ENCODE peak calls at places on chromosomes 13 and 19, in seven cellular contexts. X, W, D, G, E, R and C are unnamed samples.
A peak's percentile ranks its signal among the peaks of the same experiment; 100 is the strongest.

GRCh38 chr13:106873810-106874209 is 305.9 kb upstream of the ARGLU1 start:
- DNase-seq in W (no peak), G (no peak), R (no peak), X (no peak), D (no peak), E (no peak), C (no peak)

GRCh38 chr19:2392366-2392765 is 32.3 kb downstream of the TMPRSS9 start:
- DNase-seq in E (no peak), R (no peak), D (no peak), G (no peak), W (no peak), X (no peak), C (no peak)

GRCh38 chr13:36891752-36892151 is 28.3 kb downstream of the SMAD9 start:
- DNase-seq in X (no peak), R (no peak), W (no peak), G (no peak), D (peak; percentile 49), E (no peak), C (no peak)

GRCh38 chr13:110250258-110250891 is 56.6 kb downstream of the COL4A1 start:
- DNase-seq in E (no peak), W (peak; percentile 59), X (peak; percentile 89), G (no peak), D (peak; percentile 73), R (no peak), C (peak; percentile 80)

GRCh38 chr19:58346961-58347929 is 6.0 kb downstream of the A1BG start:
- DNase-seq in W (peak; percentile 26), X (peak; percentile 73), D (peak; percentile 54), E (peak; percentile 69), R (peak; percentile 84), G (peak; percentile 34), C (peak; percentile 32)

GRCh38 chr19:33280351-33280921 is 21.9 kb downstream of the CEBPA start:
- DNase-seq in G (no peak), E (no peak), R (no peak), W (no peak), D (no peak), X (no peak), C (no peak)

GRCh38 chr19:45847661-45848060 is 15.3 kb downstream of the SYMPK start:
- DNase-seq in X (peak; percentile 32), R (no peak), W (no peak), D (no peak), G (no peak), E (peak; percentile 7), C (no peak)

GRCh38 chr13:93637852-93638251 is 411.2 kb downstream of the GPC6 start:
- DNase-seq in X (no peak), W (no peak), D (no peak), E (no peak), G (no peak), R (no peak), C (no peak)

GRCh38 chr13:63910406-63910957 is 2494.8 kb upstream of the PCDH20 start:
- DNase-seq in X (no peak), E (no peak), G (no peak), D (peak; percentile 0), R (no peak), W (no peak), C (no peak)

GRCh38 chr13:106568225-106569003 is 477 bp upstream of the ARGLU1 start:
- DNase-seq in G (no peak), X (no peak), E (no peak), D (peak; percentile 88), W (no peak), R (no peak), C (no peak)

GRCh38 chr19:439167-439900 is 21.5 kb downstream of the SHC2 start:
- DNase-seq in E (no peak), D (no peak), X (no peak), W (no peak), R (no peak), G (no peak), C (no peak)

GRCh38 chr13:110818747-110819146 is 96.1 kb downstream of the ANKRD10 start:
- DNase-seq in E (no peak), D (no peak), G (no peak), X (no peak), R (no peak), W (no peak), C (no peak)

GRCh38 chr13:37995052-37995451 is 125.5 kb upstream of the TRPC4 start:
- DNase-seq in E (no peak), G (no peak), R (no peak), X (no peak), D (no peak), W (no peak), C (peak; percentile 21)

GRCh38 chr19:40442328-40443130 is 1.6 kb downstream of the SERTAD3 start:
- DNase-seq in R (no peak), X (no peak), G (no peak), W (no peak), E (no peak), D (no peak), C (no peak)
- TF ChIP-seq CTCF in R (no peak), X (no peak), G (no peak), W (no peak), E (no peak), D (no peak), C (no peak)

DNA sequence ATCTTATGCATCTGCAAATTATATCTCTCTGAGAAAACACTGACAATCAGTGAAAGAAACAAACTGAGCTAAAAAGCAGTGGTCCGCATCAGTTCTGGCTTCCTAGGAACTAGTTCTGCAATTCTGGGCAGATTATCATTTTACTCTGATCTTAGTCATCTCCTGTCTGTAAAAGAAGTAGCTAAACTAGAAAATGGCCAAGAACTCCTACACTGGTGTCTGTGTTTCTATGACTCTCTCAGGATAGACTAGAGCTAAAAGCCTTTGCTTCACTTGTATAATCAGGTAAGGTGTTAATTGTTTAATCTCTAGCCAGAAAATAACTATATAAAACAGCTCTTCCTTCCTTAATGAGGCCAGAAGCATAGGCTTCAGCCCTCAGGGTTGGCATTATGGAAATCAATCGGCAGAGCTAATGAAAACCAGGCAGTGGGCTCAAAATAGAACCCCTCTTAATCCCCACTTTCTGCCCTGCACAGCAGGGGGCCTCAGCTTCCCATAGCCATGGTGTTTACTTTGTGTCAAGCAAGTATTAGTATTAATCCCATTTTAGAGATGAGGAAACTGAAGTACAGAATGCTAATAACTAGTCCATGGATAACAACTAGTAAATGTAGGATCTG is 459.2 kb downstream of the FGF14 start:
- DNase-seq in X (no peak), W (no peak), G (no peak), R (no peak), D (no peak), E (no peak), C (no peak)
- TF ChIP-seq CTCF in X (peak; percentile 16), W (peak; percentile 42), G (no peak), R (no peak), D (no peak), E (no peak), C (no peak)

GRCh38 chr13:31538067-31539042 is 201.0 kb upstream of the RXFP2 start:
- DNase-seq in X (no peak), W (no peak), D (peak; percentile 73), R (no peak), G (no peak), E (peak; percentile 18), C (peak; percentile 19)
- TF ChIP-seq CTCF in X (peak; percentile 35), W (peak; percentile 62), D (peak; percentile 80), R (no peak), G (no peak), E (no peak), C (peak; percentile 84)

DNA sequence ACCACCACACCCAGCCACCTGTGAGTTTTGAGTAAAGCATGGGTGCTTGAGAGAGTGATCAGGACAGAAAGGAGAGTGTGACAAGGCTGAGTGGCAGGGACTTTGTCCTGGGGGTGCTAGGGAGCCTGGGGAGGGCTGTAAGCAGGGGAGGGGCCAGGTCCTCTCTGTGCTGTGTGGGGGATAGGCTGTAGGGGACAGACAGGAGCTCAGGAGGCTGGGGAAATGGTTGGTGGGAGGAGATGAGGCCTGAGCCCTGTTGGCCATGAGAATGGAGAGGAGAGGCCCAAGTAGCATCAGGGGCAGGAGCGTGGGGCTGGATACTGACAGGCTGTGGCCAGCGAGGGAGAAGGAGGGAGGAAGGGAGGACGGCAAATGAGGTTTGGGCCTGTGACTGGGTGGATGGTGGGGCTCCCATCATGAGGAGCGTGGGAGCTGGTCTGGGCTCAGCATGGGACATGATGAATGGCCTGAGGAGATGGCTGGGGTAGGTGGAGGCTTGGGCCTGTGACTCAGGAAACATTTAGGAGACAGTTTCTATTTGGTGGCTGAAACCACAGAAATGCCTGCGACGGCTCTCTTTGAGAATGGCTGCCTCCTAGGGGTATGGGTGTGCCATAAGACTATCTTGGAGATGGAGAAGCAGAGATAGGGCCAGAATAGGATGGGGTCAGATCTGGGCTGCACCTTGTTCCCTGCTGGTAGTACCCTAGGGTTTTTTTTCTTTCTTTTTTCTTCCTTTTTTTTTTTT is 25.0 kb downstream of the GRIN2D start:
- DNase-seq in G (no peak), D (no peak), X (no peak), R (no peak), E (no peak), W (no peak), C (peak; percentile 40)
- TF ChIP-seq CTCF in G (no peak), D (no peak), X (no peak), R (no peak), E (no peak), W (no peak), C (no peak)

GRCh38 chr19:11530432-11530831 is 1.5 kb upstream of the ECSIT start:
- DNase-seq in W (peak; percentile 78), G (no peak), R (no peak), D (peak; percentile 69), E (peak; percentile 83), X (peak; percentile 86), C (peak; percentile 37)
- TF ChIP-seq CTCF in W (no peak), G (no peak), R (no peak), D (no peak), E (no peak), X (peak; percentile 17), C (no peak)

DNA sequence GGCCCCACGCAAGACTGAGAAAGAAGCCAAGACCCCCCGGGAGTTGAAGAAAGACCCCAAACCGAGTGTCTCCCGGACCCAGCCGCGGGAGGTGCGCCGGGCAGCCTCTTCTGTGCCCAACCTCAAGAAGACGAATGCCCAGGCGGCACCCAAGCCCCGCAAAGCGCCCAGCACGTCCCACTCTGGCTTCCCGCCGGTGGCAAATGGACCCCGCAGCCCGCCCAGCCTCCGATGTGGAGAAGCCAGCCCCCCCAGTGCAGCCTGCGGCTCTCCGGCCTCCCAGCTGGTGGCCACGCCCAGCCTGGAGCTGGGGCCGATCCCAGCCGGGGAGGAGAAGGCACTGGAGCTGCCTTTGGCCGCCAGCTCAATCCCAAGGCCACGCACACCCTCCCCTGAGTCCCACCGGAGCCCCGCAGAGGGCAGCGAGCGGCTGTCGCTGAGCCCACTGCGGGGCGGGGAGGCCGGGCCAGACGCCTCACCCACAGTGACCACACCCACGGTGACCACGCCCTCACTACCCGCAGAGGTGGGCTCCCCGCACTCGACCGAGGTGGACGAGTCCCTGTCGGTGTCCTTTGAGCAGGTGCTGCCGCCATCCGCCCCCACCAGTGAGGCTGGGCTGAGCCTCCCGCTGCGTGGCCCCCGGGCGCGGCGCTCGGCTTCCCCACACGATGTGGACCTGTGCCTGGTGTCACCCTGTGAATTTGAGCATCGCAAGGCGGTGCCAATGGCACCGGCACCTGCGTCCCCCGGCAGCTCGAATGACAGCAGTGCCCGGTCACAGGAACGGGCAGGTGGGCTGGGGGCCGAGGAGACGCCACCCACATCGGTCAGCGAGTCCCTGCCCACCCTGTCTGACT is 7.9 kb downstream of the MAP1S start:
- DNase-seq in W (no peak), X (no peak), G (no peak), E (no peak), R (no peak), D (no peak), C (no peak)
- TF ChIP-seq CTCF in W (no peak), X (no peak), G (no peak), E (no peak), R (no peak), D (no peak), C (no peak)